ENCODE peak calls at places on chromosome 4, in four cellular contexts. G, L, N and P are unnamed samples.

GRCh38 chr4:158139086-158139485 is 33.7 kb downstream of the GASK1B start:
- DNase-seq in N (no peak), L (no peak), G (no peak), P (no peak)

GRCh38 chr4:90007494-90008167 is 113.0 kb downstream of the MMRN1 start:
- DNase-seq in L (no peak), G (no peak), N (no peak), P (no peak)

GRCh38 chr4:151851354-151851753 is 90.5 kb upstream of the GATB start:
- DNase-seq in L (no peak), G (no peak), N (no peak), P (no peak)

GRCh38 chr4:137283737-137284136 is 248.6 kb downstream of the PCDH18 start:
- DNase-seq in L (no peak), N (no peak), G (no peak), P (no peak)

GRCh38 chr4:80072607-80073361 is at the start of gene ANTXR2:
- DNase-seq in N (peak), L (peak), G (peak), P (peak)

GRCh38 chr4:124318292-124318691 is 394.2 kb downstream of the ANKRD50 start:
- DNase-seq in L (no peak), G (no peak), N (no peak), P (no peak)

GRCh38 chr4:161256716-161257115 is 907.1 kb downstream of the FSTL5 start:
- DNase-seq in N (peak), L (peak), G (peak), P (no peak)

GRCh38 chr4:146165840-146166239 is 9.7 kb upstream of the LSM6 start:
- DNase-seq in G (no peak), N (no peak), L (no peak), P (no peak)

GRCh38 chr4:39574946-39575345 is 47.7 kb upstream of the UGDH start:
- DNase-seq in N (no peak), G (no peak), L (no peak), P (no peak)

GRCh38 chr4:186854256-186854655 is 130.6 kb upstream of the FAT1 start:
- DNase-seq in L (no peak), N (no peak), G (no peak), P (no peak)

DNA sequence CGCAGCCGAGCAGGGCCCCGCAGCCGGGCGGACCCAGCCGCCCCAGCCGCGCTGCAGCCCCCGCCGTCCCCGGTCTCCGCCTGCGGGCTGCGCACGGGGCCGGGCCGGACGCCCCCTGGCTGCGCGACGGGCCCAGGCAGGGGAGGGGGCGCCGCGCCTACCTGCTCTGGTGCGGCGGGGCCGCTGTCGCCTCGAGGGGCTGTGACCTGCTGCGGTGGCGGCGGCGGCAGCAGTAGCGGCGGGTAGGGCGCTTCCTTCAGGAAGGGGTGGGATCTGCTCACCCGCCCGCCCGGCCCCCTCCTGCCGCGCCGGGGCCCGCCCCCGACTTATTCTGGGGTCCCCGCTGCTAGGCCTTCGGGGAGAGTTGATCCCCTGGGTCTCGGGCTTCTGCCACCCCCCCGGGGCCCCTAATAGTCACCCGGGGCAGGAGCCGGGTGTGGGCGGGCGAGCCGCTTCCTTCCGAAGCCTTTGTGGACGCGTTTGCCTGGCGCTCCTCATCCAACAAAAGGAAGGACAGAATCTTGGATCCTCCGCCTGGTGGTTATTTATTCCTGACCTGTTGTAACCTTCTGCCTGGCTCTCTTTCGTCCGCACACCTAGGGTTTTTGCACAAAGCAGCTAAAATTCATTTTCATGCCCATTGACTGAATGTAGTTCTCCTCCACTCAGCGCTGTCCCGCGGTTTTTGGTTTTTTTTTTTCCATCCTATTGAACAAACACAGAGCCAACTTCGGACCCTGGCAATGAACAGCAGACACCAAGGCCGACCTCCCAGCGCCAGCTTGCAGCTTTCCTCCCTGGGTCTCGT is at the start of gene TMEM150C:
- DNase-seq in N (no peak), L (no peak), G (no peak), P (no peak)
- TF ChIP-seq FOSL1 in N (no peak), L (no peak), G (no peak), P (no peak)

GRCh38 chr4:3207531-3208037 is 41.4 kb upstream of the MSANTD1 start:
- DNase-seq in N (no peak), L (no peak), G (peak), P (no peak)
- TF ChIP-seq POLR2A in N (no peak), L (no peak), G (no peak), P (no peak)

GRCh38 chr4:169604131-169604900 is 8.1 kb downstream of the NEK1 start:
- DNase-seq in N (peak), L (no peak), G (no peak), P (no peak)
- TF ChIP-seq FOSL1 in N (peak), L (peak), G (no peak), P (no peak)

DNA sequence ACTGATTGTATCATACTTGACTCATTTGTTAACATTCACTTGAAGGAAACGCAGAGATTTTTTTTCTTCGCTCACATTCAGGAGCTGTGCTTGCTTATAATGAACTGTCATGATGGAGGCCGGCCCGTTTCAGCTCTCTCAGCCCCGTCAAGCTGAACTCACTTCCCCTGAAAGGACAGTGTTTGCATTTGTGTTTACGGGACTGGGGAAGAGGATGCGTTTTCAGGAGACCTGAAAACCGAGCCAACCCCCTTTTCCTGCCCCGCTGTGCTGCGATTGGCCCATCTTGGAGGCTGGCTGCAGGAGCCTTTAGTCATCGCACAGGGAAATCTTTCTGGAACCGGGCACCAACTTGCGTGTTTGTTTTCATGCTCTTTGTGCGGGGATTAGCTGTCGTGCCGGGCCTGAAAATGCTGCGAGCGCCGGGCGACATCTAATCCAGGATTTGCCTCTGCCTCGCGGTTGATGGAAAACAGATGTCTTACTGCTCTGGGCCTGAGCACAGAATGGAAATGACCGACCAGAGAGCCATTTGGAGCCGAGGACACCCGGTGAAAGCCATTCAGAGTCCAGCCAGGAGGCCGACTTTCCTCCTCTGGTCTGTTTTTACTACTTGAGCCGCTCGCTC is 18.0 kb downstream of the TRIM2 start:
- DNase-seq in G (no peak), N (no peak), L (no peak), P (peak)
- TF ChIP-seq POLR2A in G (no peak), N (no peak), L (no peak), P (no peak)

GRCh38 chr4:159504634-159505033 is 401.8 kb downstream of the RAPGEF2 start:
- DNase-seq in G (no peak), N (no peak), L (no peak), P (no peak)

GRCh38 chr4:159503243-159503642 is 400.4 kb downstream of the RAPGEF2 start:
- DNase-seq in L (no peak), N (no peak), G (no peak), P (peak)

GRCh38 chr4:159506801-159507517 is 404.1 kb downstream of the RAPGEF2 start:
- DNase-seq in L (no peak), G (no peak), N (no peak), P (no peak)

GRCh38 chr4:159505275-159505975 is 402.5 kb downstream of the RAPGEF2 start:
- DNase-seq in G (no peak), L (no peak), N (no peak), P (no peak)

GRCh38 chr4:159508917-159509500 is 406.1 kb downstream of the RAPGEF2 start:
- DNase-seq in N (no peak), L (no peak), G (no peak), P (no peak)
- TF ChIP-seq FOSL1 in N (no peak), L (no peak), G (no peak), P (no peak)

DNA sequence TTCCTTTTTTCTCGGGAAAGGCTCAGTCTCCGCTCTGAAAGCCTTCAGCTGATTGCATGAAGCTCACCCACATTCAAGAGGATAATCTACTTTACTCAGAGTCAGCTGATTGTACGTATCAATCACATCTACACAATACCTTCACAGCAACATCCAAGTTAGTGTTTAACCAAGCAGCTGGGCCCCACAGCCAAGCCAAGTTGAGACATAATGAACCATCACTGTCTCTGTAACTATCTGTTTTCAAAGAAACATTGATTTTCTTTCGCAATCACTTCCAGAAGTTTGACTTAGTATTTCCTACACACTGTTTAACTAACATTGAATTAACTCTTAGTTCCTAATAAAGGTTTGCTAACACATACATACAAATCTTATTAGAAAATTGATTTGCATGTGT is 40.3 kb downstream of the RWDD4 start:
- DNase-seq in N (no peak), G (peak), L (no peak), P (no peak)
- TF ChIP-seq POLR2A in N (no peak), G (no peak), L (no peak), P (no peak)